ENCODE peak calls at places on chromosome 21, in four cellular contexts. I, T, U and C are unnamed samples.

GRCh38 chr21:45993210-45994085 is 11.9 kb downstream of the COL6A1 start:
- DNase-seq in U (peak), T (no peak), I (no peak), C (no peak)

GRCh38 chr21:39313042-39313456 is 383 bp downstream of the BRWD1 start:
- DNase-seq in T (no peak), U (no peak), I (no peak), C (no peak)

GRCh38 chr21:42125571-42126544 is 54.7 kb downstream of the UMODL1 start:
- DNase-seq in U (peak), I (no peak), T (peak), C (peak)

GRCh38 chr21:44898011-44898493 is 22.6 kb downstream of the ITGB2 start:
- DNase-seq in U (no peak), T (no peak), I (no peak), C (no peak)

GRCh38 chr21:34693192-34693810 is 24.5 kb downstream of the CLIC6 start:
- DNase-seq in I (peak), T (peak), U (peak), C (peak)

GRCh38 chr21:33286600-33287456 is 20.7 kb downstream of the IL10RB start:
- DNase-seq in I (peak), U (peak), T (peak), C (peak)

GRCh38 chr21:44724926-44725325 is 13.6 kb upstream of the TSPEAR start:
- DNase-seq in I (no peak), T (no peak), U (no peak), C (no peak)

GRCh38 chr21:46008893-46009635 is 27.5 kb downstream of the COL6A1 start:
- DNase-seq in U (no peak), I (no peak), T (no peak), C (no peak)

GRCh38 chr21:45089964-45090363 is 15.6 kb downstream of the ADARB1 start:
- DNase-seq in I (no peak), U (no peak), T (no peak), C (no peak)

GRCh38 chr21:28342229-28342810 is 650.4 kb downstream of the LTN1 start:
- DNase-seq in T (no peak), U (no peak), I (no peak), C (no peak)

GRCh38 chr21:33412832-33413519 is 9.8 kb downstream of the IFNGR2 start:
- DNase-seq in I (no peak), T (no peak), U (no peak), C (no peak)

GRCh38 chr21:44497641-44498243 is 42.3 kb downstream of the KRTAP10-1 start:
- DNase-seq in U (peak), T (no peak), I (no peak), C (no peak)

GRCh38 chr21:35381743-35382310 is 332.7 kb upstream of the RUNX1 start:
- DNase-seq in I (no peak), U (no peak), T (no peak), C (no peak)

GRCh38 chr21:45950740-45951515 is 30.6 kb upstream of the COL6A1 start:
- DNase-seq in U (peak), T (no peak), I (no peak), C (peak)

GRCh38 chr21:45479691-45480675 is 62.3 kb downstream of the SLC19A1 start:
- DNase-seq in T (no peak), U (no peak), I (no peak), C (no peak)

GRCh38 chr21:31145271-31145801 is 107.1 kb upstream of the KRTAP19-8 start:
- DNase-seq in I (no peak), T (no peak), U (no peak), C (no peak)

GRCh38 chr21:45496968-45497845 is 45.0 kb downstream of the SLC19A1 start:
- DNase-seq in U (no peak), T (no peak), I (no peak), C (no peak)

GRCh38 chr21:41776778-41777177 is 9.9 kb upstream of the RIPK4 start:
- DNase-seq in I (no peak), T (no peak), U (no peak), C (no peak)

GRCh38 chr21:41779659-41780058 is 12.8 kb upstream of the RIPK4 start:
- DNase-seq in I (no peak), T (no peak), U (no peak), C (no peak)

GRCh38 chr21:34091607-34092006 is 18.2 kb downstream of the MRPS6 start:
- DNase-seq in U (peak), T (no peak), I (no peak), C (no peak)

GRCh38 chr21:26124896-26125295 is 45.7 kb downstream of the APP start:
- DNase-seq in I (no peak), T (no peak), U (no peak), C (no peak)

GRCh38 chr21:42474043-42474831 is 21.8 kb downstream of the RSPH1 start:
- DNase-seq in U (peak), T (no peak), I (no peak), C (peak)

GRCh38 chr21:42233067-42233981 is 14.4 kb downstream of the ABCG1 start:
- DNase-seq in U (peak), T (no peak), I (no peak), C (no peak)